ENCODE peak calls at places on chromosomes 13 and 19, in eight cellular contexts. W, O, E, R, V, S, D and F are unnamed samples. For H3K4me1, the result is how much of the 10 kb centered on the place peaks cover.

GRCh38 chr13:106568225-106569003 is 477 bp upstream of the ARGLU1 start:
- DNase-seq in D (no peak), S (no peak), E (no peak), V (no peak), R (no peak), W (no peak), O (no peak), F (no peak)

GRCh38 chr19:4443966-4444764 is 13.4 kb downstream of the UBXN6 start:
- DNase-seq in S (peak), D (no peak), W (no peak), E (no peak), V (no peak), R (no peak), O (no peak), F (no peak)

GRCh38 chr19:47839411-47839810 is 17.7 kb downstream of the CRX start:
- DNase-seq in D (no peak), E (no peak), O (no peak), W (no peak), R (no peak), S (no peak), V (no peak), F (no peak)

GRCh38 chr19:16315825-16316505 is 8.7 kb upstream of the KLF2 start:
- DNase-seq in W (peak), O (no peak), R (peak), D (no peak), E (no peak), V (peak), S (peak), F (peak)

GRCh38 chr19:2315818-2316353 is 7.9 kb upstream of the LINGO3 start:
- DNase-seq in S (peak), R (peak), W (no peak), D (peak), O (peak), E (peak), V (peak), F (peak)

GRCh38 chr13:114090476-114090875 is 41.9 kb downstream of the RASA3 start:
- DNase-seq in R (no peak), W (no peak), S (no peak), O (no peak), E (peak), V (no peak), D (no peak), F (peak)

GRCh38 chr19:14517840-14518505 is at the start of gene DNAJB1:
- DNase-seq in S (peak), E (peak), V (peak), W (peak), R (peak), D (peak), O (peak), F (peak)

GRCh38 chr13:66501187-66501586 is 728.9 kb downstream of the PCDH9 start:
- DNase-seq in O (no peak), S (no peak), E (no peak), V (no peak), R (no peak), D (no peak), W (no peak), F (no peak)

GRCh38 chr13:84605927-84606326 is 723.7 kb upstream of the SLITRK1 start:
- DNase-seq in V (no peak), S (no peak), D (no peak), O (no peak), W (no peak), E (no peak), R (no peak), F (no peak)

GRCh38 chr19:52535831-52536800 is 8.6 kb downstream of the ZNF808 start:
- DNase-seq in V (peak), O (peak), S (peak), E (peak), D (no peak), W (peak), R (peak), F (peak)

GRCh38 chr13:47215741-47216140 is 318.9 kb upstream of the HTR2A start:
- DNase-seq in E (no peak), O (no peak), S (peak), D (peak), V (no peak), W (peak), R (no peak), F (no peak)

GRCh38 chr13:51315658-51316057 is 23.8 kb upstream of the SERPINE3 start:
- DNase-seq in D (no peak), O (no peak), E (no peak), V (no peak), W (peak), S (no peak), R (no peak), F (no peak)

GRCh38 chr13:28750187-28751045 is 31.6 kb upstream of the SLC46A3 start:
- DNase-seq in R (no peak), V (no peak), W (peak), O (no peak), D (no peak), S (no peak), E (no peak), F (no peak)

DNA sequence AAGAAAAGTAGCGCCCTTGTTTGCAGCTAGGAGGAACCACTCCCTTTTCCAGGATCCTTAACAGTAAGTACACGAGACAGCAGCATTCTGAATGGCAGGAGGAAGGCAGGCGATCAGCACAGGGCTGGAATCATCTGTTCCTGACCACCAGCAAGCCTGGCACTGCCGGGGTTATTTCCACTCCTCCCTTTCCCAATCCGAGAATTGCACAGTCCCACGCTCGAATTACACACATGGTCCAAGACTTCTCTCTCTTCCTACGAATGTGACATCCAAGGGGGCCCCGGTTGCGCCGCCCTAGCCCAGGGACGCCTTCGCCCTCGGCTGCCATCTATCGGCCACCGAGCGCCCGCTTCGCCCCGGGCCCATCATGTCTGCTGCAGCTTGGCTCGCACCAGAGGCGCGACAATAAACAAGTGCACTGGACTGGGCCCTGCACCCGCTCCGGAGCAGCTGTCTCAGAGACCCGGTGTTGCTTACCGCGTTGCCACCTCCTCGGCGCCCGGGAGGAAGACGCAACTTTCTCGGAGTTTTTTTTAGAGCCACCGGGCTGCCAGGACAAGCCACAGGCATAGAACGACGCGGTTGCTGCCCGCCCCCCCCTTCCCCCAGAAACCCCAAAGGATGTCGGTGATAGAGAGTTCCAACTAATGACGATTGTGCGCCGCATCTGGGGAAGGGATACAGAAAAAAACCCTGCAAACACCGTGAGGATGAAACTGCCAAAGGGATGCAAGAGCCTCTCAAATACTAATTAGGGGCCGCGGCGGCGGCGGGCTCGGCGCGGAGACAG is at the start of gene SLITRK5:
- DNase-seq in D (peak), S (peak), R (peak), E (peak), O (peak), W (peak), V (peak), F (peak)
- TF ChIP-seq CTCF in D (peak), S (peak), R (peak), E (peak), O (peak), W (peak), V (peak), F (peak)

DNA sequence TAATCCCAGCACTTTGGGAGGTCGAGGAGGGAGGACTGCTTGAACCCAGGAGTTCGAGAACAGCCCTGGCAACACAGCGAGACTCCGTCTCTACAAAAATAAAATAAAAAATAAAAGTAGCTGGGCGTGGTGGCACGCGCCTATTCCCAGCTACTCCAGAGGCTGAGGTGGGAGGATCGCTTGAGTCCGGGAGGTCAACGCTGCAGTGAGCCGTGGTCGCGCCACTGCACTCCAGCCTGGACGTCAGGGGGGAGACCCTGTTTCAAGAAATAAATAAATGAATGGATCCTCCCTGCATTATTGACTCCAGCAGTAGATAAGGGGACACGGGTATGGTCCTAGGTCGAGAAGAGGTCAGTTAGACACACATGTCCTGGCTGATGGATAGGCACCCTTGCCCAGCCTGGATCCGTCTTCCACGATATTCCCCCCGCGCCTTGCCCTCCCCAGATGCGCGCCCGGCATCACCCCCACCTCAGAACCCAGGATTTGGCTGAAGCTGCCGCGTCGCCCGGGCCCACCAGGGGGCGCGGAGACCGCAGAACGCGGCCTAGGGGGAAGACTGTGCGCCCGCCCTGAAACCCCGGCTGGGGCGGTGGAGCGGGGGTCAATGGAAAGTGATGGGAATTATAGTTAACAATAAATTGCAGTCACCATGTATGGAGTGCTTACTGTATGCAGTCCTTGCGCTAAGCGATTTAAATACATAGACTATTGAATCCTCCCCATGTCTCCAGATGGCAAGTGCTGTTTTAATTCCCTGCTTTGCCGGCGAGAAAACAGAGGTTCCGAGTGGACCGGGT is 2.1 kb upstream of the HOOK2 start:
- DNase-seq in S (peak), W (peak), E (peak), V (peak), D (peak), O (peak), R (peak), F (no peak)
- H3K27ac ChIP-seq in S (peak), W (peak), E (peak), V (peak), D (peak), O (peak), R (peak), F (peak)

GRCh38 chr13:98199480-98199879 is 22.4 kb upstream of the RNF113B start:
- DNase-seq in E (no peak), W (no peak), D (no peak), R (no peak), S (peak), V (no peak), O (no peak), F (no peak)
- H3K4me1 ChIP-seq in E (under half), W (under half), D (under half), R (under half), S (under half), V (under half), O (under half), F (under half)

GRCh38 chr19:8022275-8022674 is 16.8 kb upstream of the ELAVL1 start:
- DNase-seq in S (no peak), W (no peak), R (no peak), D (no peak), V (no peak), O (no peak), E (no peak), F (no peak)

GRCh38 chr19:8020681-8021080 is 15.2 kb upstream of the ELAVL1 start:
- DNase-seq in D (no peak), S (peak), W (no peak), O (no peak), R (no peak), V (no peak), E (no peak), F (no peak)

GRCh38 chr19:8023371-8023770 is 17.9 kb upstream of the ELAVL1 start:
- DNase-seq in E (no peak), V (no peak), W (no peak), O (no peak), R (no peak), S (peak), D (no peak), F (no peak)

GRCh38 chr19:8021374-8021773 is 15.9 kb upstream of the ELAVL1 start:
- DNase-seq in V (no peak), R (no peak), O (no peak), D (no peak), E (no peak), W (no peak), S (peak), F (no peak)

GRCh38 chr19:8017808-8018207 is 12.4 kb upstream of the ELAVL1 start:
- DNase-seq in E (no peak), W (peak), S (peak), D (no peak), R (no peak), O (no peak), V (no peak), F (no peak)
- TF ChIP-seq CTCF in E (no peak), W (peak), S (no peak), D (no peak), R (no peak), O (no peak), V (peak), F (no peak)